ENCODE peak calls at places on chromosome 11, in seven cellular contexts. W is nucleus accumbens, Q is glutamatergic neuron, X is 8988T, I is midbrain, Y is fibroblast of the conjunctiva, F is Peyer's patch. J is an unnamed sample.

GRCh38 chr11:80815752-80816453 is 1375.1 kb upstream of the TENM4 start:
- DNase-seq in W (no peak), Q (no peak), X (no peak), I (no peak), Y (no peak), F (no peak), J (no peak)

GRCh38 chr11:72326151-72326842 is 82.3 kb upstream of the PHOX2A start:
- DNase-seq in W (no peak), Q (no peak), X (no peak), I (no peak), Y (no peak), F (no peak), J (no peak)

GRCh38 chr11:61127991-61128390 is 25.7 kb downstream of the CD5 start:
- DNase-seq in W (no peak), Q (no peak), X (no peak), I (no peak), Y (no peak), F (no peak), J (no peak)

GRCh38 chr11:2517386-2518064 is 72.7 kb downstream of the KCNQ1 start:
- DNase-seq in W (no peak), Q (peak), X (peak), I (no peak), Y (no peak), F (peak), J (no peak)

GRCh38 chr11:77884829-77885190 is 63.9 kb downstream of the AAMDC start:
- DNase-seq in W (no peak), Q (no peak), X (no peak), I (no peak), Y (no peak), F (no peak), J (no peak)

GRCh38 chr11:120867531-120867930 is 156.4 kb upstream of the TBCEL start:
- DNase-seq in W (no peak), Q (no peak), X (no peak), I (no peak), Y (no peak), F (no peak), J (no peak)

GRCh38 chr11:65476632-65477270 is 22.1 kb upstream of the MALAT1 start:
- DNase-seq in W (no peak), Q (no peak), X (no peak), I (no peak), Y (no peak), F (peak), J (no peak)

GRCh38 chr11:30573951-30574350 is 12.2 kb downstream of the MPPED2 start:
- DNase-seq in W (no peak), Q (no peak), X (no peak), I (no peak), Y (no peak), F (no peak), J (no peak)

GRCh38 chr11:110613526-110613925 is 98.7 kb downstream of the ARHGAP20 start:
- DNase-seq in W (no peak), Q (no peak), X (no peak), I (no peak), Y (no peak), F (no peak), J (no peak)

GRCh38 chr11:103842795-103843194 is 193.6 kb upstream of the DDI1 start:
- DNase-seq in W (no peak), Q (no peak), X (no peak), I (no peak), Y (peak), F (no peak), J (no peak)

GRCh38 chr11:128594246-128594645 is 6.9 kb upstream of the ETS1 start:
- DNase-seq in W (no peak), Q (no peak), X (no peak), I (no peak), Y (no peak), F (no peak), J (no peak)

GRCh38 chr11:2827792-2828191 is 57.8 kb downstream of the CDKN1C start:
- DNase-seq in W (no peak), Q (no peak), X (no peak), I (no peak), Y (no peak), F (no peak), J (no peak)

GRCh38 chr11:1105183-1105565 is 30.5 kb downstream of the MUC2 start:
- DNase-seq in W (no peak), Q (no peak), X (no peak), I (no peak), Y (no peak), F (no peak), J (no peak)

GRCh38 chr11:85844439-85845051 is 10.6 kb upstream of the CCDC83 start:
- DNase-seq in W (no peak), Q (no peak), X (no peak), I (no peak), Y (no peak), F (no peak), J (no peak)

GRCh38 chr11:64271339-64272132 is 12.9 kb downstream of the BAD start:
- DNase-seq in W (peak), Q (peak), X (no peak), I (peak), Y (peak), F (peak), J (peak)

GRCh38 chr11:12949456-12949855 is 59.7 kb upstream of the RASSF10 start:
- DNase-seq in W (no peak), Q (no peak), X (no peak), I (no peak), Y (no peak), F (no peak), J (no peak)

GRCh38 chr11:57349491-57350274 is 11.5 kb downstream of the P2RX3 start:
- DNase-seq in W (peak), Q (peak), X (peak), I (peak), Y (no peak), F (peak), J (no peak)

GRCh38 chr11:108890482-108891092 is 225.7 kb downstream of the DDX10 start:
- DNase-seq in W (no peak), Q (no peak), X (no peak), I (no peak), Y (no peak), F (no peak), J (no peak)

GRCh38 chr11:68983816-68984215 is 3.0 kb upstream of the MRGPRD start:
- DNase-seq in W (no peak), Q (no peak), X (no peak), I (no peak), Y (no peak), F (no peak), J (no peak)

GRCh38 chr11:35318977-35319925 is 100.1 kb downstream of the SLC1A2 start:
- DNase-seq in W (no peak), Q (no peak), X (no peak), I (no peak), Y (no peak), F (no peak), J (peak)

GRCh38 chr11:64333556-64333955 is 6.4 kb upstream of the CCDC88B start:
- DNase-seq in W (no peak), Q (no peak), X (no peak), I (no peak), Y (no peak), F (no peak), J (no peak)

GRCh38 chr11:61733120-61733978 is 19.1 kb upstream of the MYRF start:
- DNase-seq in W (peak), Q (peak), X (peak), I (peak), Y (peak), F (peak), J (peak)

GRCh38 chr11:12046636-12047236 is 38.3 kb upstream of the DKK3 start:
- DNase-seq in W (no peak), Q (no peak), X (no peak), I (no peak), Y (no peak), F (no peak), J (no peak)

GRCh38 chr11:119729581-119730346 is 764 bp upstream of the NECTIN1 start:
- DNase-seq in W (peak), Q (no peak), X (peak), I (peak), Y (peak), F (peak), J (peak)

GRCh38 chr11:129215506-129216245 is 23.6 kb upstream of the ARHGAP32 start:
- DNase-seq in W (no peak), Q (no peak), X (no peak), I (no peak), Y (no peak), F (no peak), J (no peak)

GRCh38 chr11:104705475-104706195 is 192.6 kb downstream of the CASP12 start:
- DNase-seq in W (no peak), Q (no peak), X (no peak), I (no peak), Y (no peak), F (no peak), J (peak)

GRCh38 chr11:114302663-114303062 is 6.5 kb downstream of the NNMT start:
- DNase-seq in W (no peak), Q (no peak), X (no peak), I (no peak), Y (no peak), F (no peak), J (no peak)

GRCh38 chr11:24163146-24163545 is 333.7 kb upstream of the LUZP2 start:
- DNase-seq in W (no peak), Q (no peak), X (no peak), I (no peak), Y (no peak), F (no peak), J (no peak)

GRCh38 chr11:70661763-70662501 is 263.6 kb downstream of the CTTN start:
- DNase-seq in W (peak), Q (peak), X (no peak), I (no peak), Y (no peak), F (no peak), J (no peak)

GRCh38 chr11:67118059-67118766 is 850 bp upstream of the KDM2A start:
- DNase-seq in W (peak), Q (peak), X (peak), I (no peak), Y (no peak), F (no peak), J (no peak)

GRCh38 chr11:14449302-14449714 is 50.3 kb downstream of the COPB1 start:
- DNase-seq in W (no peak), Q (no peak), X (no peak), I (no peak), Y (no peak), F (no peak), J (no peak)

GRCh38 chr11:118530683-118531596 is at the start of gene TMEM25:
- DNase-seq in W (peak), Q (peak), X (peak), I (peak), Y (no peak), F (peak), J (peak)

GRCh38 chr11:13717331-13717730 is 48.9 kb downstream of the FAR1 start:
- DNase-seq in W (no peak), Q (no peak), X (no peak), I (no peak), Y (peak), F (no peak), J (no peak)

GRCh38 chr11:71117311-71117710 is 135.1 kb downstream of the SHANK2 start:
- DNase-seq in W (no peak), Q (no peak), X (no peak), I (no peak), Y (no peak), F (no peak), J (no peak)

GRCh38 chr11:61950035-61950547 is at the start of gene BEST1:
- DNase-seq in W (peak), Q (no peak), X (no peak), I (peak), Y (no peak), F (no peak), J (peak)

GRCh38 chr11:9571766-9572120 is 1.7 kb upstream of the WEE1 start:
- DNase-seq in W (no peak), Q (no peak), X (no peak), I (no peak), Y (no peak), F (no peak), J (no peak)